ENCODE peak calls at places on chromosomes 4 and X, in nine cellular contexts. I is ascending aorta; A is astrocyte; B is right lobe of liver; K is IMR-90; R is H1; V is uterus; E is CD4-positive, CD25-positive, alpha-beta regulatory T cell; C is cardiac muscle cell. L is an unnamed sample. For H3K4me1, the result is how much of the 10 kb centered on the place peaks cover.

GRCh38 chr4:123114915-123115756 is 192.7 kb upstream of the NUDT6 start:
- DNase-seq in R (no peak), K (no peak), A (no peak), V (no peak), C (no peak), E (no peak), I (no peak), B (no peak), L (no peak)

GRCh38 chr4:4666693-4667642 is 125.1 kb upstream of the STX18 start:
- DNase-seq in I (no peak), K (no peak), B (no peak), R (no peak), C (peak), E (no peak), V (peak), A (peak), L (peak)

GRCh38 chrX:10159069-10159468 is 2.3 kb downstream of the CLCN4 start:
- DNase-seq in A (no peak), B (no peak), I (no peak), V (no peak), K (no peak), E (no peak), R (no peak), C (peak), L (no peak)

GRCh38 chr4:67201334-67201733 is 344.0 kb downstream of the CENPC start:
- DNase-seq in K (no peak), E (no peak), V (no peak), I (no peak), R (no peak), A (no peak), C (no peak), B (no peak), L (no peak)

GRCh38 chr4:107863850-107864371 is 39.2 kb downstream of the SGMS2 start:
- DNase-seq in V (no peak), I (no peak), E (no peak), K (peak), R (no peak), A (peak), C (peak), B (peak), L (peak)

GRCh38 chrX:118346258-118347094 is 570 bp downstream of the WDR44 start:
- DNase-seq in I (no peak), B (peak), E (peak), V (no peak), R (no peak), A (no peak), C (peak), K (no peak), L (peak)

GRCh38 chr4:21649691-21650090 is 298.9 kb downstream of the KCNIP4 start:
- DNase-seq in A (peak), K (no peak), E (no peak), C (no peak), B (no peak), V (no peak), R (no peak), I (no peak), L (no peak)

GRCh38 chr4:174086829-174087799 is 196.4 kb downstream of the FBXO8 start:
- DNase-seq in R (no peak), A (no peak), C (no peak), V (no peak), B (no peak), I (no peak), K (no peak), E (no peak), L (peak)

GRCh38 chr4:118727360-118727759 is 42.2 kb downstream of the METTL14 start:
- DNase-seq in V (no peak), K (peak), E (no peak), I (no peak), A (no peak), B (no peak), R (no peak), C (no peak), L (no peak)

GRCh38 chr4:113384600-113384999 is 335.1 kb downstream of the ANK2 start:
- DNase-seq in B (no peak), E (no peak), I (no peak), C (no peak), R (no peak), K (peak), A (peak), V (no peak), L (no peak)

GRCh38 chrX:108224727-108225455 is 133.3 kb downstream of the ATG4A start:
- DNase-seq in A (peak), I (no peak), K (peak), C (peak), R (no peak), B (no peak), V (no peak), E (no peak), L (no peak)

GRCh38 chr4:132838244-132838643 is 310.9 kb upstream of the PCDH10 start:
- DNase-seq in I (no peak), C (no peak), E (no peak), V (no peak), A (no peak), K (no peak), B (no peak), R (no peak), L (no peak)

DNA sequence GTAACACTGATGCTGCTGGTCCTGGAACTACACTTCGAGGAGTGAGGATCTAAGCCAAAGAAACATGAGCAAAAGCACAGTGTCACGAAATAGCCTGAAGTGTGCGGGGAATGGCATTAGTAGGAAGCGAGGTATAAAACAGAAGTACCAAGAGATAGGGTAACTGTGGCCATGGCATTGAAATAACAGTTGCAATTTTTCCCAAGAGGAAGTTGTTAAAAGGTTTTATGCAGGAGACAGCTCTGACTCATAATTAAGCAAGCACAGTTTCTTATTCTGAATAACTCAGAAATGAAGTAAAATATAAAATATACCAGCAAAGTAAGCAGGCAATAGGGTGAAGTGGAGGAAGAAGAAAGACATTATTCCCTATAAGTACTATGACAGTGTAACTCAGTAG is 90.3 kb upstream of the TMEM150C start:
- DNase-seq in B (no peak), E (no peak), V (no peak), A (no peak), K (peak), I (no peak), R (no peak), C (no peak), L (no peak)
- H3K27ac ChIP-seq in B (no peak), E (no peak), V (no peak), A (no peak), K (no peak), I (no peak), R (no peak), C (no peak), L (no peak)

GRCh38 chr4:153747406-153747805 is 12.4 kb downstream of the RNF175 start:
- DNase-seq in A (no peak), V (no peak), R (no peak), K (no peak), I (no peak), E (no peak), B (no peak), C (no peak), L (no peak)
- H3K4me1 ChIP-seq in A (under half), V (under half), R (under half), K (under half), I (under half), E (under half), B (under half), C (under half), L (under half)

GRCh38 chrX:53091354-53091753 is 2.6 kb upstream of the KANTR start:
- DNase-seq in V (no peak), E (no peak), C (no peak), K (no peak), A (no peak), I (no peak), B (no peak), R (no peak), L (no peak)

GRCh38 chrX:53086464-53086863 is 4.3 kb downstream of the TSPYL2 start:
- DNase-seq in B (peak), C (no peak), R (no peak), K (no peak), I (no peak), E (no peak), A (no peak), V (peak), L (peak)

GRCh38 chrX:53087378-53087777 is 5.2 kb downstream of the TSPYL2 start:
- DNase-seq in R (no peak), E (no peak), V (no peak), A (no peak), K (no peak), I (no peak), C (no peak), B (no peak), L (no peak)

GRCh38 chrX:53088136-53088974 is 5.6 kb upstream of the KANTR start:
- DNase-seq in E (peak), I (peak), C (peak), K (peak), R (no peak), V (peak), B (peak), A (peak), L (peak)

GRCh38 chrX:53089224-53089842 is 4.6 kb upstream of the KANTR start:
- DNase-seq in C (peak), R (no peak), K (peak), I (no peak), V (peak), E (no peak), B (no peak), A (peak), L (no peak)
- H3K27ac ChIP-seq in C (peak), R (no peak), K (no peak), I (peak), V (peak), E (peak), B (peak), A (peak), L (peak)

GRCh38 chr4:145881585-145881984 is 57.0 kb downstream of the ZNF827 start:
- DNase-seq in I (no peak), E (no peak), B (no peak), K (no peak), R (no peak), V (no peak), A (no peak), C (no peak), L (no peak)
- H3K4me1 ChIP-seq in I (under half), E (under half), B (under half), K (under half), R (under half), V (under half), A (under half), C (under half), L (under half)

L was measured in right cardiac atrium.